ENCODE peak calls at places on chromosomes 3 and 15, in four cellular contexts. D is iris pigment epithelial cell; Z is posterior vena cava; S is stimulated activated CD8-positive, alpha-beta memory T cell treated with anti-CD3 and anti-CD28 coated beads, Interleukin-15, amount 100 ng/mL, for 1 hour. Q is an unnamed sample.

GRCh38 chr3:128492353-128493220 is at the start of gene GATA2:
- DNase-seq in D (no peak), Z (peak; percentile 82), S (no peak), Q (no peak)

GRCh38 chr3:149812606-149813366 is at the start of gene RNF13:
- DNase-seq in D (peak; percentile 96), Z (peak; percentile 99), S (peak; percentile 89), Q (peak; percentile 99)

GRCh38 chr15:65033659-65034269 is 4.3 kb upstream of the MTFMT start:
- DNase-seq in D (peak; percentile 61), Z (no peak), S (no peak), Q (no peak)

GRCh38 chr3:35744419-35744818 is 105.1 kb downstream of the ARPP21 start:
- DNase-seq in D (no peak), Z (no peak), S (no peak), Q (no peak)

GRCh38 chr3:177905173-177905894 is 630.9 kb upstream of the KCNMB2 start:
- DNase-seq in D (peak; percentile 97), Z (no peak), S (no peak), Q (no peak)

GRCh38 chr3:158460929-158461328 is 110.1 kb upstream of the MLF1 start:
- DNase-seq in D (no peak), Z (no peak), S (no peak), Q (no peak)

GRCh38 chr3:84893211-84893610 is 65.6 kb upstream of the CADM2 start:
- DNase-seq in D (no peak), Z (no peak), S (no peak), Q (no peak)

GRCh38 chr15:49847937-49848823 is 227.3 kb downstream of the DTWD1 start:
- DNase-seq in D (peak; percentile 98), Z (no peak), S (no peak), Q (no peak)

GRCh38 chr3:187673012-187673411 is 2.8 kb upstream of the SST start:
- DNase-seq in D (no peak), Z (no peak), S (no peak), Q (no peak)

GRCh38 chr3:133494469-133494868 is 79.0 kb upstream of the CDV3 start:
- DNase-seq in D (peak; percentile 30), Z (no peak), S (no peak), Q (no peak)

Q was measured in Right ventricle myocardium superior.